ENCODE peak calls at places on chromosome 18, in five cellular contexts. C, Q, E, Y and X are unnamed samples.

GRCh38 chr18:53715243-53715853 is 509.1 kb downstream of the MBD2 start:
- DNase-seq in E (no peak), Y (no peak), Q (no peak), C (no peak), X (no peak)

GRCh38 chr18:64167408-64167807 is 18.5 kb upstream of the LINC00305 start:
- DNase-seq in Y (no peak), E (no peak), C (no peak), Q (no peak), X (no peak)

GRCh38 chr18:32383040-32383819 is 87.5 kb downstream of the GAREM1 start:
- DNase-seq in C (no peak), E (no peak), Q (peak; percentile 99), Y (peak; percentile 55), X (peak; percentile 5)

GRCh38 chr18:25732862-25733261 is 357.6 kb downstream of the SS18 start:
- DNase-seq in C (no peak), Q (no peak), Y (no peak), E (no peak), X (no peak)

GRCh38 chr18:811192-812122 is 585 bp downstream of the YES1 start:
- DNase-seq in C (no peak), Y (peak; percentile 26), Q (peak; percentile 29), E (no peak), X (peak; percentile 15)

GRCh38 chr18:79935499-79935898 is 16.0 kb downstream of the SLC66A2 start:
- DNase-seq in E (no peak), C (no peak), Y (no peak), Q (no peak), X (no peak)

GRCh38 chr18:55838841-55839240 is 250.8 kb upstream of the TCF4 start:
- DNase-seq in C (no peak), Q (peak; percentile 83), E (no peak), Y (no peak), X (no peak)

GRCh38 chr18:12377556-12378553 is 828 bp upstream of the AFG3L2 start:
- DNase-seq in C (no peak), E (no peak), Q (peak; percentile 97), Y (no peak), X (peak; percentile 92)

GRCh38 chr18:37180086-37180485 is 351.2 kb downstream of the KIAA1328 start:
- DNase-seq in E (no peak), C (no peak), Q (no peak), Y (no peak), X (no peak)

GRCh38 chr18:78658531-78658930 is 321.1 kb upstream of the SALL3 start:
- DNase-seq in Y (no peak), E (no peak), C (no peak), Q (no peak), X (no peak)

GRCh38 chr18:3451166-3451988 is 1.4 kb downstream of the TGIF1 start:
- DNase-seq in E (peak; percentile 72), Y (peak; percentile 91), Q (peak; percentile 91), C (peak; percentile 83), X (peak; percentile 50)

GRCh38 chr18:69088971-69089370 is 291.1 kb downstream of the CCDC102B start:
- DNase-seq in E (no peak), C (no peak), Y (no peak), Q (no peak), X (no peak)

GRCh38 chr18:25896178-25896780 is 194.1 kb downstream of the SS18 start:
- DNase-seq in C (no peak), Y (peak; percentile 42), E (no peak), Q (peak; percentile 59), X (peak; percentile 5)

GRCh38 chr18:50441518-50441917 is 66.7 kb downstream of the SKA1 start:
- DNase-seq in Y (no peak), C (peak; percentile 15), Q (no peak), E (no peak), X (no peak)

GRCh38 chr18:995641-996040 is 91.0 kb downstream of the ADCYAP1 start:
- DNase-seq in Y (no peak), E (no peak), Q (peak; percentile 90), C (no peak), X (peak; percentile 12)

GRCh38 chr18:48892146-48892855 is 58.5 kb downstream of the SMAD7 start:
- DNase-seq in Y (no peak), Q (no peak), C (no peak), E (no peak), X (no peak)

GRCh38 chr18:49656098-49656591 is 94.3 kb downstream of the LIPG start:
- DNase-seq in Y (no peak), E (no peak), Q (peak; percentile 68), C (no peak), X (peak; percentile 51)

GRCh38 chr18:5073026-5073944 is 123.8 kb downstream of the AKAIN1 start:
- DNase-seq in E (no peak), Y (peak; percentile 4), Q (peak; percentile 29), C (no peak), X (peak; percentile 18)

GRCh38 chr18:6920099-6920955 is 190.8 kb downstream of the ARHGAP28 start:
- DNase-seq in E (no peak), Y (peak; percentile 54), Q (peak; percentile 77), C (no peak), X (peak; percentile 47)

GRCh38 chr18:37375181-37375580 is 190.4 kb downstream of the CELF4 start:
- DNase-seq in Y (no peak), C (no peak), Q (no peak), E (no peak), X (no peak)

GRCh38 chr18:48621815-48622555 is 83.2 kb downstream of the CTIF start:
- DNase-seq in E (no peak), Q (no peak), Y (no peak), C (no peak), X (no peak)

GRCh38 chr18:3877678-3878077 is 427.7 kb downstream of the TGIF1 start:
- DNase-seq in E (no peak), Q (peak; percentile 52), C (no peak), Y (no peak), X (no peak)

GRCh38 chr18:44536041-44536440 is 144.6 kb upstream of the SETBP1 start:
- DNase-seq in Y (peak; percentile 1), E (no peak), C (no peak), Q (peak; percentile 90), X (no peak)

GRCh38 chr18:79567481-79568147 is 112.0 kb upstream of the CTDP1 start:
- DNase-seq in C (no peak), Y (peak; percentile 74), E (no peak), Q (peak; percentile 77), X (peak; percentile 8)

GRCh38 chr18:58091099-58091611 is 47.1 kb downstream of the NEDD4L start:
- DNase-seq in E (no peak), Q (no peak), C (no peak), Y (no peak), X (peak; percentile 31)

GRCh38 chr18:33578371-33579146 is 540 bp downstream of the ASXL3 start:
- DNase-seq in E (no peak), Y (no peak), C (peak; percentile 80), Q (no peak), X (no peak)

GRCh38 chr18:58176915-58177717 is 133.1 kb downstream of the NEDD4L start:
- DNase-seq in Q (peak; percentile 94), E (no peak), Y (peak; percentile 78), C (no peak), X (peak; percentile 30)